ENCODE peak calls at places on chromosomes 11 and 22, in ten cellular contexts. X is stimulated activated CD4-positive, alpha-beta T cell treated with anti-CD3 and anti-CD28 coated beads, Interleukin-4, amount 100 ng/mL, for 48 hours; L is CD4-positive, CD25-positive, alpha-beta regulatory T cell; W is kidney; O is NT2/D1; R is ACHN; Z is activated CD4-positive, alpha-beta T cell treated with anti-CD3 and anti-CD28 coated beads, Interleukin-2, amount 50 U/mL, for 24 hours; N is NCI-H774; P is OCI-LY7; F is ecto neural progenitor cell. Y is an unnamed sample.

GRCh38 chr22:46758867-46759290 is 3.6 kb upstream of the TBC1D22A start:
- DNase-seq in Z (no peak), N (no peak), L (peak), P (peak), O (no peak), F (no peak), R (peak), X (no peak), W (peak), Y (peak)

GRCh38 chr11:122050021-122050710 is 65.8 kb downstream of the BLID start:
- DNase-seq in X (no peak), P (no peak), O (no peak), N (no peak), L (no peak), Z (no peak), R (no peak), F (no peak), W (no peak), Y (no peak)

GRCh38 chr11:35487532-35488078 is 37.8 kb downstream of the PAMR1 start:
- DNase-seq in N (peak), L (no peak), R (peak), Z (no peak), F (peak), O (peak), W (no peak), X (no peak), P (peak), Y (peak)

GRCh38 chr11:109859325-109859724 is 233.9 kb upstream of the ZC3H12C start:
- DNase-seq in L (no peak), F (no peak), Z (no peak), N (no peak), W (no peak), P (no peak), R (no peak), X (no peak), O (no peak), Y (no peak)

GRCh38 chr22:48803993-48804810 is 1023.5 kb downstream of the BRD1 start:
- DNase-seq in P (no peak), F (no peak), Z (no peak), R (no peak), W (no peak), L (no peak), N (no peak), X (no peak), O (no peak), Y (no peak)

GRCh38 chr22:49238181-49239141 is 589.2 kb downstream of the BRD1 start:
- DNase-seq in O (no peak), N (no peak), L (no peak), F (peak), W (peak), P (no peak), Z (no peak), X (no peak), R (no peak), Y (no peak)

GRCh38 chr11:65781152-65781961 is 581 bp upstream of the AP5B1 start:
- DNase-seq in W (peak), F (peak), O (no peak), N (no peak), P (no peak), Z (no peak), X (no peak), L (no peak), R (peak), Y (peak)

GRCh38 chr22:39291501-39291900 is 27.9 kb downstream of the RPL3 start:
- DNase-seq in N (no peak), X (no peak), O (no peak), F (no peak), R (peak), L (no peak), Z (no peak), W (no peak), P (no peak), Y (no peak)

GRCh38 chr22:37805878-37806277 is 1.9 kb upstream of the GCAT start:
- DNase-seq in Z (no peak), P (no peak), R (no peak), X (no peak), O (no peak), W (no peak), N (no peak), L (no peak), F (no peak), Y (no peak)

GRCh38 chr22:30919973-30920372 is 48.6 kb downstream of the MORC2 start:
- DNase-seq in N (no peak), P (no peak), X (no peak), O (no peak), F (no peak), Z (no peak), R (no peak), W (peak), L (no peak), Y (no peak)

GRCh38 chr11:12856338-12856737 is 152.8 kb upstream of the RASSF10 start:
- DNase-seq in L (no peak), Z (no peak), W (no peak), X (no peak), P (no peak), R (no peak), O (no peak), F (no peak), N (no peak), Y (no peak)

GRCh38 chr11:69866648-69867047 is 47.4 kb upstream of the FGF3 start:
- DNase-seq in O (no peak), P (no peak), Z (no peak), N (no peak), L (no peak), R (no peak), X (no peak), W (peak), F (no peak), Y (no peak)

GRCh38 chr11:31780078-31780971 is 30.8 kb downstream of the PAX6 start:
- DNase-seq in R (no peak), O (no peak), X (no peak), P (no peak), W (no peak), N (peak), F (no peak), L (no peak), Z (no peak), Y (no peak)

GRCh38 chr11:123474994-123475393 is 44.9 kb downstream of the GRAMD1B start:
- DNase-seq in X (no peak), Z (no peak), O (no peak), W (no peak), L (no peak), R (no peak), N (no peak), P (no peak), F (no peak), Y (no peak)

GRCh38 chr22:43396321-43396933 is 15.4 kb upstream of the MPPED1 start:
- DNase-seq in O (no peak), P (no peak), X (no peak), F (no peak), L (no peak), R (no peak), W (peak), Z (no peak), N (no peak), Y (no peak)

GRCh38 chr11:46560300-46561025 is 33.4 kb downstream of the AMBRA1 start:
- DNase-seq in X (no peak), L (peak), Z (no peak), O (no peak), W (no peak), N (peak), R (peak), P (peak), F (no peak), Y (no peak)

GRCh38 chr11:77884186-77884828 is 63.4 kb downstream of the AAMDC start:
- DNase-seq in Z (no peak), N (no peak), L (no peak), O (no peak), W (no peak), R (no peak), X (no peak), P (no peak), F (no peak), Y (no peak)

Y was measured in neuronal stem cell.